ENCODE peak calls at places on chromosomes 7 and 10, in four cellular contexts. One of them, this sample, is unnamed.

GRCh38 chr7:139679731-139680594 is 97.8 kb downstream of the HIPK2 start:
- DNase-seq in tibial artery: peak
- DNase-seq in H54: no peak
- DNase-seq in activated naive CD8-positive, alpha-beta T cell treated with anti-CD3 and anti-CD28 coated beads, Interleukin-2, amount 10 ng/mL, durations not matched to agents 7 days and 5 days: no peak
- DNase-seq in this sample: peak

GRCh38 chr7:94300176-94300835 is 94.4 kb upstream of the COL1A2 start:
- DNase-seq in H54: no peak
- DNase-seq in activated naive CD8-positive, alpha-beta T cell treated with anti-CD3 and anti-CD28 coated beads, Interleukin-2, amount 10 ng/mL, durations not matched to agents 7 days and 5 days: no peak
- DNase-seq in tibial artery: no peak
- DNase-seq in this sample: no peak

GRCh38 chr10:69819713-69820506 is 18.2 kb downstream of the COL13A1 start:
- DNase-seq in tibial artery: no peak
- DNase-seq in activated naive CD8-positive, alpha-beta T cell treated with anti-CD3 and anti-CD28 coated beads, Interleukin-2, amount 10 ng/mL, durations not matched to agents 7 days and 5 days: no peak
- DNase-seq in H54: peak
- DNase-seq in this sample: no peak

GRCh38 chr7:55522268-55522902 is 49.9 kb downstream of the VOPP1 start:
- DNase-seq in activated naive CD8-positive, alpha-beta T cell treated with anti-CD3 and anti-CD28 coated beads, Interleukin-2, amount 10 ng/mL, durations not matched to agents 7 days and 5 days: no peak
- DNase-seq in tibial artery: no peak
- DNase-seq in H54: no peak
- DNase-seq in this sample: no peak

GRCh38 chr7:5424689-5425506 is 1.3 kb upstream of the TNRC18 start:
- DNase-seq in H54: no peak
- DNase-seq in tibial artery: peak
- DNase-seq in activated naive CD8-positive, alpha-beta T cell treated with anti-CD3 and anti-CD28 coated beads, Interleukin-2, amount 10 ng/mL, durations not matched to agents 7 days and 5 days: peak
- DNase-seq in this sample: peak

GRCh38 chr7:4998830-4999768 is 40.1 kb upstream of the MMD2 start:
- DNase-seq in H54: no peak
- DNase-seq in tibial artery: peak
- DNase-seq in activated naive CD8-positive, alpha-beta T cell treated with anti-CD3 and anti-CD28 coated beads, Interleukin-2, amount 10 ng/mL, durations not matched to agents 7 days and 5 days: no peak
- DNase-seq in this sample: no peak

GRCh38 chr7:156927571-156928405 is 21.7 kb upstream of the NOM1 start:
- DNase-seq in tibial artery: no peak
- DNase-seq in H54: no peak
- DNase-seq in activated naive CD8-positive, alpha-beta T cell treated with anti-CD3 and anti-CD28 coated beads, Interleukin-2, amount 10 ng/mL, durations not matched to agents 7 days and 5 days: no peak
- DNase-seq in this sample: no peak

GRCh38 chr7:157010588-157011332 is at the start of gene MNX1:
- DNase-seq in activated naive CD8-positive, alpha-beta T cell treated with anti-CD3 and anti-CD28 coated beads, Interleukin-2, amount 10 ng/mL, durations not matched to agents 7 days and 5 days: peak
- DNase-seq in tibial artery: peak
- DNase-seq in H54: peak
- DNase-seq in this sample: peak

GRCh38 chr10:77619964-77620703 is 17.5 kb downstream of the KCNMA1 start:
- DNase-seq in H54: no peak
- DNase-seq in tibial artery: peak
- DNase-seq in activated naive CD8-positive, alpha-beta T cell treated with anti-CD3 and anti-CD28 coated beads, Interleukin-2, amount 10 ng/mL, durations not matched to agents 7 days and 5 days: no peak
- DNase-seq in this sample: no peak

GRCh38 chr7:84218681-84219080 is 24.1 kb upstream of the SEMA3A start:
- DNase-seq in H54: no peak
- DNase-seq in activated naive CD8-positive, alpha-beta T cell treated with anti-CD3 and anti-CD28 coated beads, Interleukin-2, amount 10 ng/mL, durations not matched to agents 7 days and 5 days: no peak
- DNase-seq in tibial artery: no peak
- DNase-seq in this sample: no peak

GRCh38 chr10:118042336-118042735 is 4.4 kb downstream of the RAB11FIP2 start:
- DNase-seq in activated naive CD8-positive, alpha-beta T cell treated with anti-CD3 and anti-CD28 coated beads, Interleukin-2, amount 10 ng/mL, durations not matched to agents 7 days and 5 days: no peak
- DNase-seq in H54: no peak
- DNase-seq in tibial artery: no peak
- DNase-seq in this sample: no peak

GRCh38 chr10:31413325-31413724 is 94.3 kb downstream of the ZEB1 start:
- DNase-seq in H54: no peak
- DNase-seq in tibial artery: no peak
- DNase-seq in activated naive CD8-positive, alpha-beta T cell treated with anti-CD3 and anti-CD28 coated beads, Interleukin-2, amount 10 ng/mL, durations not matched to agents 7 days and 5 days: no peak
- DNase-seq in this sample: no peak

GRCh38 chr10:1183033-1183396 is 126.8 kb downstream of the WDR37 start:
- DNase-seq in H54: no peak
- DNase-seq in activated naive CD8-positive, alpha-beta T cell treated with anti-CD3 and anti-CD28 coated beads, Interleukin-2, amount 10 ng/mL, durations not matched to agents 7 days and 5 days: no peak
- DNase-seq in tibial artery: peak
- DNase-seq in this sample: no peak

GRCh38 chr10:49841615-49842180 is 79.6 kb upstream of the OGDHL start:
- DNase-seq in H54: no peak
- DNase-seq in activated naive CD8-positive, alpha-beta T cell treated with anti-CD3 and anti-CD28 coated beads, Interleukin-2, amount 10 ng/mL, durations not matched to agents 7 days and 5 days: no peak
- DNase-seq in tibial artery: no peak
- DNase-seq in this sample: no peak

GRCh38 chr10:6721480-6721879 is 141.4 kb upstream of the PRKCQ start:
- DNase-seq in H54: peak
- DNase-seq in activated naive CD8-positive, alpha-beta T cell treated with anti-CD3 and anti-CD28 coated beads, Interleukin-2, amount 10 ng/mL, durations not matched to agents 7 days and 5 days: no peak
- DNase-seq in tibial artery: no peak
- DNase-seq in this sample: peak

GRCh38 chr7:19102884-19103283 is 14.6 kb downstream of the TWIST1 start:
- DNase-seq in tibial artery: no peak
- DNase-seq in activated naive CD8-positive, alpha-beta T cell treated with anti-CD3 and anti-CD28 coated beads, Interleukin-2, amount 10 ng/mL, durations not matched to agents 7 days and 5 days: no peak
- DNase-seq in H54: no peak
- DNase-seq in this sample: no peak

GRCh38 chr7:30207376-30207775 is 72.6 kb downstream of the MTURN start:
- DNase-seq in activated naive CD8-positive, alpha-beta T cell treated with anti-CD3 and anti-CD28 coated beads, Interleukin-2, amount 10 ng/mL, durations not matched to agents 7 days and 5 days: no peak
- DNase-seq in H54: no peak
- DNase-seq in tibial artery: no peak
- DNase-seq in this sample: no peak

GRCh38 chr10:77173615-77174461 is 463.8 kb downstream of the KCNMA1 start:
- DNase-seq in tibial artery: peak
- DNase-seq in H54: peak
- DNase-seq in activated naive CD8-positive, alpha-beta T cell treated with anti-CD3 and anti-CD28 coated beads, Interleukin-2, amount 10 ng/mL, durations not matched to agents 7 days and 5 days: peak
- DNase-seq in this sample: peak

GRCh38 chr10:78907458-78908211 is 161.1 kb upstream of the ZMIZ1 start:
- DNase-seq in tibial artery: peak
- DNase-seq in H54: no peak
- DNase-seq in activated naive CD8-positive, alpha-beta T cell treated with anti-CD3 and anti-CD28 coated beads, Interleukin-2, amount 10 ng/mL, durations not matched to agents 7 days and 5 days: no peak
- DNase-seq in this sample: no peak

GRCh38 chr10:3220853-3221252 is 48.3 kb upstream of the PITRM1 start:
- DNase-seq in H54: no peak
- DNase-seq in activated naive CD8-positive, alpha-beta T cell treated with anti-CD3 and anti-CD28 coated beads, Interleukin-2, amount 10 ng/mL, durations not matched to agents 7 days and 5 days: no peak
- DNase-seq in tibial artery: no peak
- DNase-seq in this sample: no peak

GRCh38 chr10:104895541-104895940 is 254.5 kb downstream of the SORCS3 start:
- DNase-seq in H54: no peak
- DNase-seq in tibial artery: no peak
- DNase-seq in activated naive CD8-positive, alpha-beta T cell treated with anti-CD3 and anti-CD28 coated beads, Interleukin-2, amount 10 ng/mL, durations not matched to agents 7 days and 5 days: no peak
- DNase-seq in this sample: no peak

GRCh38 chr10:17119845-17120244 is 9.8 kb downstream of the CUBN start:
- DNase-seq in tibial artery: no peak
- DNase-seq in activated naive CD8-positive, alpha-beta T cell treated with anti-CD3 and anti-CD28 coated beads, Interleukin-2, amount 10 ng/mL, durations not matched to agents 7 days and 5 days: no peak
- DNase-seq in H54: no peak
- DNase-seq in this sample: no peak

GRCh38 chr7:125355899-125356298 is 426.3 kb upstream of the POT1 start:
- DNase-seq in tibial artery: no peak
- DNase-seq in H54: no peak
- DNase-seq in activated naive CD8-positive, alpha-beta T cell treated with anti-CD3 and anti-CD28 coated beads, Interleukin-2, amount 10 ng/mL, durations not matched to agents 7 days and 5 days: no peak
- DNase-seq in this sample: no peak

GRCh38 chr10:26844381-26844780 is 16.4 kb downstream of the ABI1 start:
- DNase-seq in H54: no peak
- DNase-seq in activated naive CD8-positive, alpha-beta T cell treated with anti-CD3 and anti-CD28 coated beads, Interleukin-2, amount 10 ng/mL, durations not matched to agents 7 days and 5 days: no peak
- DNase-seq in tibial artery: no peak
- DNase-seq in this sample: no peak

GRCh38 chr7:99679032-99679399 is 780 bp downstream of the CYP3A5 start:
- DNase-seq in activated naive CD8-positive, alpha-beta T cell treated with anti-CD3 and anti-CD28 coated beads, Interleukin-2, amount 10 ng/mL, durations not matched to agents 7 days and 5 days: no peak
- DNase-seq in H54: peak
- DNase-seq in tibial artery: no peak
- DNase-seq in this sample: no peak

GRCh38 chr7:32427769-32428291 is 62.4 kb downstream of the LSM5 start:
- DNase-seq in H54: peak
- DNase-seq in tibial artery: peak
- DNase-seq in activated naive CD8-positive, alpha-beta T cell treated with anti-CD3 and anti-CD28 coated beads, Interleukin-2, amount 10 ng/mL, durations not matched to agents 7 days and 5 days: peak
- DNase-seq in this sample: peak

GRCh38 chr10:132846631-132847415 is 60.9 kb upstream of the NKX6-2 start:
- DNase-seq in H54: no peak
- DNase-seq in activated naive CD8-positive, alpha-beta T cell treated with anti-CD3 and anti-CD28 coated beads, Interleukin-2, amount 10 ng/mL, durations not matched to agents 7 days and 5 days: peak
- DNase-seq in tibial artery: peak
- DNase-seq in this sample: no peak

GRCh38 chr10:14812271-14812670 is 25.6 kb downstream of the CDNF start:
- DNase-seq in H54: peak
- DNase-seq in activated naive CD8-positive, alpha-beta T cell treated with anti-CD3 and anti-CD28 coated beads, Interleukin-2, amount 10 ng/mL, durations not matched to agents 7 days and 5 days: no peak
- DNase-seq in tibial artery: no peak
- DNase-seq in this sample: no peak

GRCh38 chr10:122981066-122981464 is 864 bp downstream of the PSTK start:
- DNase-seq in tibial artery: no peak
- DNase-seq in H54: no peak
- DNase-seq in activated naive CD8-positive, alpha-beta T cell treated with anti-CD3 and anti-CD28 coated beads, Interleukin-2, amount 10 ng/mL, durations not matched to agents 7 days and 5 days: no peak
- DNase-seq in this sample: no peak

GRCh38 chr10:5376450-5376849 is 11.7 kb downstream of the UCN3 start:
- DNase-seq in H54: no peak
- DNase-seq in activated naive CD8-positive, alpha-beta T cell treated with anti-CD3 and anti-CD28 coated beads, Interleukin-2, amount 10 ng/mL, durations not matched to agents 7 days and 5 days: no peak
- DNase-seq in tibial artery: no peak
- DNase-seq in this sample: no peak

GRCh38 chr10:105398202-105398601 is 757.1 kb downstream of the SORCS3 start:
- DNase-seq in activated naive CD8-positive, alpha-beta T cell treated with anti-CD3 and anti-CD28 coated beads, Interleukin-2, amount 10 ng/mL, durations not matched to agents 7 days and 5 days: no peak
- DNase-seq in H54: no peak
- DNase-seq in tibial artery: no peak
- DNase-seq in this sample: peak

GRCh38 chr10:103582331-103583123 is 89.0 kb downstream of the NEURL1 start:
- DNase-seq in activated naive CD8-positive, alpha-beta T cell treated with anti-CD3 and anti-CD28 coated beads, Interleukin-2, amount 10 ng/mL, durations not matched to agents 7 days and 5 days: no peak
- DNase-seq in H54: no peak
- DNase-seq in tibial artery: no peak
- DNase-seq in this sample: no peak

GRCh38 chr10:100186813-100187212 is 984 bp upstream of the ERLIN1 start:
- DNase-seq in activated naive CD8-positive, alpha-beta T cell treated with anti-CD3 and anti-CD28 coated beads, Interleukin-2, amount 10 ng/mL, durations not matched to agents 7 days and 5 days: peak
- DNase-seq in H54: no peak
- DNase-seq in tibial artery: no peak
- DNase-seq in this sample: no peak

GRCh38 chr7:28354601-28355062 is 57.7 kb upstream of the CREB5 start:
- DNase-seq in activated naive CD8-positive, alpha-beta T cell treated with anti-CD3 and anti-CD28 coated beads, Interleukin-2, amount 10 ng/mL, durations not matched to agents 7 days and 5 days: no peak
- DNase-seq in H54: peak
- DNase-seq in tibial artery: no peak
- DNase-seq in this sample: no peak